ENCODE peak calls at places on chromosomes 3 and 15, in eight cellular contexts. One of them, this sample, is unnamed.

GRCh38 chr15:94327356-94327936 is 96.1 kb downstream of the MCTP2 start:
- ATAC-seq in CD4-positive, alpha-beta T cell: no peak
- ATAC-seq in A549: peak
- ATAC-seq in activated CD8-positive, alpha-beta T cell treated with anti-CD3 and anti-CD28 coated beads for 36 hours: no peak
- ATAC-seq in left cardiac atrium: peak
- ATAC-seq in gastroesophageal sphincter: no peak
- ATAC-seq in left ventricle myocardium superior: no peak
- ATAC-seq in activated T-cell treated with anti-CD3 and anti-CD28 coated beads, Interleukin-2, amount 50 U/mL, for 4 hours: no peak
- ATAC-seq in this sample: no peak

GRCh38 chr3:66989860-66990696 is 8.0 kb upstream of the KBTBD8 start:
- ATAC-seq in left ventricle myocardium superior: peak
- ATAC-seq in left cardiac atrium: peak
- ATAC-seq in gastroesophageal sphincter: no peak
- ATAC-seq in A549: peak
- ATAC-seq in activated T-cell treated with anti-CD3 and anti-CD28 coated beads, Interleukin-2, amount 50 U/mL, for 4 hours: no peak
- ATAC-seq in CD4-positive, alpha-beta T cell: no peak
- ATAC-seq in activated CD8-positive, alpha-beta T cell treated with anti-CD3 and anti-CD28 coated beads for 36 hours: peak
- ATAC-seq in this sample: peak

GRCh38 chr3:58713715-58714401 is 47.3 kb upstream of the FAM3D start:
- ATAC-seq in activated CD8-positive, alpha-beta T cell treated with anti-CD3 and anti-CD28 coated beads for 36 hours: no peak
- ATAC-seq in A549: no peak
- ATAC-seq in CD4-positive, alpha-beta T cell: no peak
- ATAC-seq in left ventricle myocardium superior: no peak
- ATAC-seq in left cardiac atrium: no peak
- ATAC-seq in gastroesophageal sphincter: no peak
- ATAC-seq in activated T-cell treated with anti-CD3 and anti-CD28 coated beads, Interleukin-2, amount 50 U/mL, for 4 hours: no peak
- ATAC-seq in this sample: no peak

GRCh38 chr15:55661431-55661830 is 73.3 kb upstream of the PYGO1 start:
- ATAC-seq in A549: peak
- ATAC-seq in activated T-cell treated with anti-CD3 and anti-CD28 coated beads, Interleukin-2, amount 50 U/mL, for 4 hours: no peak
- ATAC-seq in left ventricle myocardium superior: no peak
- ATAC-seq in activated CD8-positive, alpha-beta T cell treated with anti-CD3 and anti-CD28 coated beads for 36 hours: peak
- ATAC-seq in gastroesophageal sphincter: no peak
- ATAC-seq in left cardiac atrium: no peak
- ATAC-seq in CD4-positive, alpha-beta T cell: no peak
- ATAC-seq in this sample: no peak

GRCh38 chr3:142963266-142964149 is at the start of gene PAQR9:
- ATAC-seq in left cardiac atrium: peak
- ATAC-seq in A549: peak
- ATAC-seq in CD4-positive, alpha-beta T cell: no peak
- ATAC-seq in gastroesophageal sphincter: peak
- ATAC-seq in activated T-cell treated with anti-CD3 and anti-CD28 coated beads, Interleukin-2, amount 50 U/mL, for 4 hours: peak
- ATAC-seq in left ventricle myocardium superior: peak
- ATAC-seq in activated CD8-positive, alpha-beta T cell treated with anti-CD3 and anti-CD28 coated beads for 36 hours: peak
- ATAC-seq in this sample: peak

GRCh38 chr15:67957435-67958139 is 96.5 kb upstream of the PIAS1 start:
- ATAC-seq in gastroesophageal sphincter: no peak
- ATAC-seq in A549: no peak
- ATAC-seq in activated T-cell treated with anti-CD3 and anti-CD28 coated beads, Interleukin-2, amount 50 U/mL, for 4 hours: no peak
- ATAC-seq in activated CD8-positive, alpha-beta T cell treated with anti-CD3 and anti-CD28 coated beads for 36 hours: no peak
- ATAC-seq in CD4-positive, alpha-beta T cell: no peak
- ATAC-seq in left cardiac atrium: peak
- ATAC-seq in left ventricle myocardium superior: peak
- ATAC-seq in this sample: no peak

GRCh38 chr15:50180578-50180977 is 1.4 kb upstream of the SLC27A2 start:
- ATAC-seq in CD4-positive, alpha-beta T cell: no peak
- ATAC-seq in left ventricle myocardium superior: no peak
- ATAC-seq in activated CD8-positive, alpha-beta T cell treated with anti-CD3 and anti-CD28 coated beads for 36 hours: no peak
- ATAC-seq in A549: no peak
- ATAC-seq in gastroesophageal sphincter: no peak
- ATAC-seq in left cardiac atrium: no peak
- ATAC-seq in activated T-cell treated with anti-CD3 and anti-CD28 coated beads, Interleukin-2, amount 50 U/mL, for 4 hours: no peak
- ATAC-seq in this sample: no peak

GRCh38 chr15:95857758-95858157 is 472.7 kb upstream of the NR2F2 start:
- ATAC-seq in gastroesophageal sphincter: no peak
- ATAC-seq in left cardiac atrium: no peak
- ATAC-seq in left ventricle myocardium superior: no peak
- ATAC-seq in activated T-cell treated with anti-CD3 and anti-CD28 coated beads, Interleukin-2, amount 50 U/mL, for 4 hours: no peak
- ATAC-seq in A549: no peak
- ATAC-seq in CD4-positive, alpha-beta T cell: no peak
- ATAC-seq in activated CD8-positive, alpha-beta T cell treated with anti-CD3 and anti-CD28 coated beads for 36 hours: no peak
- ATAC-seq in this sample: no peak

This sample was measured in activated CD4-positive, CD25-positive, alpha-beta regulatory T cell treated with anti-CD3 and anti-CD28 coated beads, Interleukin-2, amount 50 U/mL, for 24 hours.